ENCODE peak calls at places on chromosomes 16 and 17, in six cellular contexts. U, D, K, C, E and F are unnamed samples.

GRCh38 chr17:4162366-4162765 is 19.4 kb downstream of the CYB5D2 start:
- DNase-seq in U (no peak), K (no peak), E (no peak), C (no peak), D (peak), F (no peak)

GRCh38 chr17:65783845-65784334 is 222.4 kb upstream of the AXIN2 start:
- DNase-seq in C (no peak), U (no peak), D (peak), E (no peak), K (peak), F (peak)

GRCh38 chr16:88467433-88468051 is 14.5 kb downstream of the ZFPM1 start:
- DNase-seq in C (no peak), E (no peak), D (no peak), U (no peak), K (no peak), F (no peak)

GRCh38 chr16:23276821-23277220 is 25.3 kb upstream of the SCNN1B start:
- DNase-seq in C (no peak), U (no peak), E (no peak), D (no peak), K (no peak), F (no peak)

GRCh38 chr16:75060708-75061107 is 55.9 kb downstream of the LDHD start:
- DNase-seq in C (no peak), U (no peak), E (no peak), D (no peak), K (no peak), F (no peak)

GRCh38 chr16:85159226-85159980 is 47.1 kb upstream of the CIBAR2 start:
- DNase-seq in U (no peak), K (no peak), C (no peak), D (no peak), E (no peak), F (no peak)

GRCh38 chr17:37082985-37083384 is 134.2 kb downstream of the AATF start:
- DNase-seq in E (no peak), C (no peak), K (no peak), D (no peak), U (no peak), F (no peak)

GRCh38 chr17:59533694-59534093 is 31.7 kb upstream of the DHX40 start:
- DNase-seq in E (no peak), U (no peak), C (no peak), D (no peak), K (no peak), F (no peak)

GRCh38 chr16:50548659-50549560 is 714 bp downstream of the NKD1 start:
- DNase-seq in E (no peak), D (peak), U (peak), K (no peak), C (no peak), F (no peak)

GRCh38 chr16:88527186-88527936 is 42.8 kb upstream of the ZC3H18 start:
- DNase-seq in C (peak), K (peak), D (peak), U (peak), E (no peak), F (no peak)

GRCh38 chr16:20074089-20074956 is 633 bp upstream of the GPR139 start:
- DNase-seq in C (no peak), E (no peak), D (no peak), K (no peak), U (no peak), F (no peak)

GRCh38 chr17:35795007-35795870 is at the start of gene MMP28:
- DNase-seq in C (peak), E (no peak), D (peak), U (peak), K (no peak), F (no peak)

GRCh38 chr16:6549415-6549814 is 783.2 kb upstream of the RBFOX1 start:
- DNase-seq in U (no peak), E (no peak), K (no peak), C (no peak), D (no peak), F (no peak)

GRCh38 chr17:63918305-63918704 is 334 bp downstream of the GH1 start:
- DNase-seq in K (no peak), U (no peak), C (peak), D (no peak), E (no peak), F (no peak)
- H3K4me2 ChIP-seq in K (no peak), U (no peak), C (peak), D (no peak), E (peak), F (no peak)

GRCh38 chr16:68276223-68276622 is 11.9 kb downstream of the SLC7A6 start:
- DNase-seq in D (no peak), K (no peak), E (no peak), U (no peak), C (no peak), F (no peak)
- H2AFZ ChIP-seq in D (no peak), K (no peak), E (no peak), U (no peak), C (no peak), F (no peak)

DNA sequence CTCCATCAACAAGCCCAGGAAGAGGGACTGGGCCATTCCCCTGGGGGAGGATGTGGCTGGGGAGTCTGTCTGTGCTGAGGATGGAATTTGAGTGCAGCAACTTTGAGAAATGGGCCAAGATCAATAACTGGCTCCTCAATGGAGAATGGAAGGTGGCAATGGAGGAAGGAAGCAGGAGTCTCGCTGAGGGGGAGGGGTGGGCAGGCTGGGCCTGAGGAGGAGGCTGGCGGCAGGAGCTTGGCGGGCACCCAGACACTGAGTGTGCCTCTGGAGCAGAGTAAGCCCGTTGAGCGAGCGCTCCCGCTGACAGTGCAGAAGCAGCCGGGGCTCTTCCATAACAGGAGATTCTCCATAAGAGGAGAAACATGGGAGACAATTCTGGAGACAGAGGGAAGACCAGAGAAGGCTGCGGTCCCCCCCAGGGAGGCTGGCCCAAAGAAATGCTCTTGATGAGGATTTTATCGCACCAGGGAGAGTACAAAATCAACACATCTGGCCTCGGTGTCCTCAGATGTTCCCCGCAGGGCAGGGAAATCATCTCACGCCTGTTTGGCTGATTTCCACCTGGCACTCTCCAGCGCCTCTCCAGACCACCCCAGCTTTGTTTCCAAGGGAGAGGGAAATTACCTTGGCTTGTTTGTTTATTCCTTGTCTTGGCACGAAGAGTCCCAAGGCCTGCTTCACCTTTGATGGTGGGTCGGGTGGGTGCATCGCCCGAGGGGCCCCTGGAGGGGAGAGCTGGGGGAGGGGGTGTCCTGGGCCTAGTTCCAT is 2.8 kb upstream of the MMP15 start:
- DNase-seq in D (no peak), K (peak), E (no peak), C (no peak), U (no peak), F (no peak)
- H3K4ac ChIP-seq in D (no peak), K (peak), E (no peak), C (no peak), U (no peak), F (no peak)

DNA sequence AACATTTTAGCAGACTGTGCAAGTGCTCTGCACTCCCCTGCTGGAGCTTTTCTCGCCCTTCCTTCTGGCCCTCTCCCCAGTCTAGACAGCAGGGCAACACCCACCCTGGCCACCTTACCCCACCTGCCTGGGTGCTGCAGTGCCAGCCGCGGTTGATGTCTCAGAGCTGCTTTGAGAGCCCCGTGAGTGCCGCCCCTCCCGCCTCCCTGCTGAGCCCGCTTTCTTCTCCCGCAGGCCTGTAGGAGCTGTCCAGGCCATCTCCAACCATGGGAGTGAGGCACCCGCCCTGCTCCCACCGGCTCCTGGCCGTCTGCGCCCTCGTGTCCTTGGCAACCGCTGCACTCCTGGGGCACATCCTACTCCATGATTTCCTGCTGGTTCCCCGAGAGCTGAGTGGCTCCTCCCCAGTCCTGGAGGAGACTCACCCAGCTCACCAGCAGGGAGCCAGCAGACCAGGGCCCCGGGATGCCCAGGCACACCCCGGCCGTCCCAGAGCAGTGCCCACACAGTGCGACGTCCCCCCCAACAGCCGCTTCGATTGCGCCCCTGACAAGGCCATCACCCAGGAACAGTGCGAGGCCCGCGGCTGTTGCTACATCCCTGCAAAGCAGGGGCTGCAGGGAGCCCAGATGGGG is 3.1 kb downstream of the GAA start:
- DNase-seq in E (no peak), D (peak), C (peak), K (no peak), U (no peak), F (no peak)
- H3K4me2 ChIP-seq in E (no peak), D (no peak), C (no peak), K (no peak), U (no peak), F (no peak)

GRCh38 chr17:64773386-64773835 is 111.3 kb upstream of the SMURF2 start:
- DNase-seq in D (no peak), U (no peak), E (no peak), C (no peak), K (no peak), F (no peak)
- H2AFZ ChIP-seq in D (no peak), U (peak), E (no peak), C (no peak), K (no peak), F (peak)

DNA sequence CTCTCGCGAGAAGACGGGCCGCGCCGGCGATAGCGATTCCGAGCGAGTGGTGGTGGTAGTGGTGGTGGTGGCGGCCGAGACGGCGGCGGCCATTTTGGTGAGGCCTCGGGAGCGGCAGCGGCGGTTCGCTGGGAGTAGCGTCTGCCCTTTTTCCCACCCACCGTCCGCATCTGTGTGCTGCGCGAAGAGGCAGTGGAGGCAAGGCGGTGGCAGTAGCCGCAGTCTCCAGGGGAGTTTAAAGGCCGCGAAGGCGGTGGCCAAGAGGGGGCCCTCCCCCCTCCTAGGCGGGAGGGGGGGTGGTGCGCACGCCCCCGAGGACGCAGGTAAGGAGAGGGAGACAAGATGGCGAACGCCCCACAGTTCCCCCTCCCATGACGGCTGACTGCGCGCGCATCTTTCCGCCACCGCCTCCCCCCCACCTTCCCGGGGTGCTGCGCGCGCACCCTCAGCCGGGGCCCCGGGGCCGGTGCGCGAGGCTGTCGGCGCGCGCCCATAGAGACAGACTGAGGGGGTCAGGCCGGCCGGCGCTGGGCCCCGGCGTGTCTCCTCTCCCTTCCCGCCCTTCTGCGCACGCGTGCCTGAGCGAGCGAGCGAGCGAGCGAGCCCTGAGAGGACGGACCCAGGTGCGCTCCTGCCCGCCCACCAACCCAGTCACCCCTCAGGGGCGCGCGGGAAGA is 694 bp upstream of the SRCAP start:
- DNase-seq in U (peak), C (peak), D (peak), E (peak), K (peak), F (peak)
- H3K4ac ChIP-seq in U (peak), C (no peak), D (peak), E (peak), K (peak), F (peak)

DNA sequence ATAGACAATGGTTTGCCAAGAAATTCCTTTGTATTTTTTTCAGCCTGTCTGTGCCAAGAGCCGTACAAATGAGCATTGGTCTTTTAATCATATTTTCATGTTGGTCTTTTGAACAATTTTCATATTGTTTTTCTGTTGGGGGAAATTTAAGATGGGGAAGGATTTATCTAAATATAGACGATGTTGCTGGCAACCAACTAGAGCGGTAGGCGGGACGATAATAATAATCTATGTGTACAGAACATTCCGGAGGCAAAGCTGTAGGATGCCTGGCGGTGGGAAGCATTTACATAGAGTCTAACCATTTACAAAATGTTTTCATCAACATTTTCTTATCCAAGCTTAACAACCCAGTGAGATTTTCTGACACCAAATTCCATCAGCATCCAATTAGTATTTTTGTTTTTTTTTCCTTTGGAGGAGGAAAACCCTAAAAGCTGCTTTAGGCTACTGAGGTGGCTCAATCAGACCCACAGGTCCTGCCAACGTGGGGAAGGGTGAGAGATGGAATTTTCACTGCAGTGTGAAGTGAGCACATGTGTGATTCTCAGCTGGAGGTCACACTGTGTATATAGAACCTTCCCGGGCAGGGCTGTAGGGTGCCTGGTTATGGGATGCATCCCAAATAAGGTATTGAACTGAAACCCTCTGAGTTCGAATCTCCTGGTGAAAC is 11.7 kb upstream of the SEC14L1 start:
- DNase-seq in K (no peak), E (no peak), U (no peak), C (no peak), D (no peak), F (no peak)
- H3K4me2 ChIP-seq in K (peak), E (no peak), U (no peak), C (no peak), D (no peak), F (no peak)